ENCODE peak calls at places on chromosomes 6 and 20, in seven cellular contexts. I is HAP-1; F is activated CD8-positive, alpha-beta memory T cell treated with anti-CD3 and anti-CD28 coated beads, Interleukin-2, amount 50 U/mL, for 48 hours; N is ELR; M is T-cell; G is HT-29; R is EL. Y is an unnamed sample.

GRCh38 chr6:167933290-167933689 is 64.2 kb upstream of the KIF25 start:
- DNase-seq in I (no peak), F (no peak), N (no peak), R (no peak), M (no peak), G (peak), Y (no peak)

GRCh38 chr6:31575335-31575901 is at the start of gene TNF:
- DNase-seq in R (peak), I (no peak), N (no peak), G (no peak), M (peak), F (peak), Y (no peak)

GRCh38 chr20:48052492-48052870 is 267.2 kb upstream of the SULF2 start:
- DNase-seq in N (no peak), R (peak), F (no peak), I (peak), G (no peak), M (no peak), Y (no peak)

GRCh38 chr6:157822221-157823000 is 635 bp upstream of the SNX9 start:
- DNase-seq in I (peak), N (peak), M (peak), G (no peak), F (peak), R (peak), Y (no peak)

GRCh38 chr6:14622135-14622534 is 504.6 kb downstream of the CD83 start:
- DNase-seq in G (no peak), I (no peak), R (no peak), M (no peak), N (no peak), F (no peak), Y (no peak)

GRCh38 chr6:31497595-31498476 is at the start of gene MICB:
- DNase-seq in I (peak), R (peak), G (peak), N (peak), M (peak), F (peak), Y (peak)

GRCh38 chr6:151060096-151060741 is 179.5 kb upstream of the AKAP12 start:
- DNase-seq in F (peak), N (peak), I (no peak), G (peak), R (peak), M (no peak), Y (peak)

GRCh38 chr20:8094845-8095244 is 37.2 kb upstream of the PLCB1 start:
- DNase-seq in R (peak), M (no peak), G (peak), F (no peak), N (peak), I (no peak), Y (peak)

GRCh38 chr6:154276810-154277577 is 79.6 kb downstream of the IPCEF1 start:
- DNase-seq in G (peak), I (no peak), R (peak), M (no peak), F (peak), N (peak), Y (peak)

GRCh38 chr6:137853569-137854213 is 13.4 kb upstream of the TNFAIP3 start:
- DNase-seq in G (no peak), N (peak), I (no peak), F (no peak), R (peak), M (no peak), Y (peak)

GRCh38 chr6:46914279-46914810 is 7.4 kb downstream of the ADGRF5 start:
- DNase-seq in M (no peak), N (no peak), G (no peak), R (no peak), I (no peak), F (no peak), Y (no peak)

GRCh38 chr6:43943099-43943766 is 173.2 kb downstream of the VEGFA start:
- DNase-seq in R (no peak), N (no peak), M (no peak), F (peak), I (no peak), G (no peak), Y (no peak)

GRCh38 chr20:56978475-56978874 is 288.0 kb downstream of the BMP7 start:
- DNase-seq in I (no peak), N (no peak), R (no peak), F (no peak), G (no peak), M (no peak), Y (no peak)

GRCh38 chr6:104527761-104528415 is 331.8 kb downstream of the HACE1 start:
- DNase-seq in M (no peak), F (no peak), N (peak), G (peak), R (peak), I (peak), Y (no peak)

GRCh38 chr6:136774228-136775041 is 17.8 kb downstream of the MAP3K5 start:
- DNase-seq in G (no peak), N (peak), R (peak), F (no peak), M (no peak), I (no peak), Y (peak)

GRCh38 chr6:105320766-105321165 is 82.1 kb downstream of the PREP start:
- DNase-seq in G (no peak), R (no peak), M (no peak), F (no peak), N (no peak), I (peak), Y (no peak)

GRCh38 chr6:142861711-142862110 is 83.3 kb downstream of the HIVEP2 start:
- DNase-seq in G (no peak), M (no peak), R (no peak), I (no peak), N (no peak), F (no peak), Y (no peak)

GRCh38 chr6:3665608-3666007 is 85.9 kb downstream of the PXDC1 start:
- DNase-seq in I (no peak), N (no peak), R (no peak), G (no peak), M (no peak), F (no peak), Y (no peak)

GRCh38 chr6:43052842-43053544 is 658 bp downstream of the CUL7 start:
- DNase-seq in G (peak), I (peak), F (no peak), M (no peak), N (peak), R (peak), Y (no peak)

GRCh38 chr6:33427585-33428218 is 7.8 kb downstream of the SYNGAP1 start:
- DNase-seq in N (peak), R (peak), M (peak), G (peak), F (peak), I (peak), Y (peak)

GRCh38 chr6:43499028-43499815 is 10.9 kb downstream of the LRRC73 start:
- DNase-seq in R (no peak), I (no peak), M (no peak), F (no peak), G (no peak), N (no peak), Y (no peak)

GRCh38 chr6:157597461-157598312 is 216.7 kb downstream of the ZDHHC14 start:
- DNase-seq in I (peak), G (peak), F (peak), M (peak), N (peak), R (peak), Y (peak)

GRCh38 chr6:129965096-129965495 is 53.3 kb upstream of the L3MBTL3 start:
- DNase-seq in N (no peak), R (no peak), F (no peak), I (no peak), G (no peak), M (no peak), Y (no peak)

GRCh38 chr20:32437391-32438074 is 79.4 kb downstream of the ASXL1 start:
- DNase-seq in F (peak), I (no peak), M (no peak), N (peak), R (no peak), G (peak), Y (no peak)

GRCh38 chr6:116971959-116972358 is 94.9 kb downstream of the RFX6 start:
- DNase-seq in N (peak), F (no peak), M (no peak), I (peak), G (peak), R (peak), Y (peak)

GRCh38 chr6:7341989-7342742 is 29.2 kb upstream of the SSR1 start:
- DNase-seq in R (peak), I (no peak), F (no peak), G (peak), N (peak), M (no peak), Y (no peak)

GRCh38 chr20:5090191-5090590 is 29.6 kb downstream of the PCNA start:
- DNase-seq in N (no peak), F (no peak), I (no peak), G (no peak), M (no peak), R (no peak), Y (no peak)

GRCh38 chr20:36881331-36881730 is 5.4 kb downstream of the TLDC2 start:
- DNase-seq in F (no peak), M (no peak), R (no peak), I (no peak), G (no peak), N (no peak), Y (no peak)

GRCh38 chr6:168137024-168137423 is 58.0 kb upstream of the FRMD1 start:
- DNase-seq in F (no peak), R (no peak), G (no peak), I (no peak), M (no peak), N (no peak), Y (no peak)

GRCh38 chr6:21522773-21523490 is 70.6 kb upstream of the SOX4 start:
- DNase-seq in I (peak), R (no peak), G (peak), N (no peak), M (no peak), F (no peak), Y (no peak)

GRCh38 chr6:81171991-81172740 is 580.3 kb downstream of the TENT5A start:
- DNase-seq in R (peak), N (peak), I (no peak), M (no peak), G (no peak), F (no peak), Y (peak)

GRCh38 chr6:124433369-124434064 is 528.7 kb upstream of the RNF217 start:
- DNase-seq in M (no peak), I (no peak), F (no peak), G (no peak), N (no peak), R (no peak), Y (no peak)

GRCh38 chr6:46584586-46584985 is 68.0 kb downstream of the CYP39A1 start:
- DNase-seq in I (no peak), F (no peak), N (peak), G (no peak), R (no peak), M (no peak), Y (peak)

GRCh38 chr6:106536863-106537262 is 92.4 kb downstream of the RTN4IP1 start:
- DNase-seq in R (no peak), M (no peak), G (no peak), N (no peak), F (no peak), I (no peak), Y (no peak)

GRCh38 chr6:5214570-5215052 is 46.1 kb downstream of the LYRM4 start:
- DNase-seq in I (peak), R (peak), N (peak), F (peak), M (no peak), G (peak), Y (no peak)

GRCh38 chr6:14384175-14384949 is 266.8 kb downstream of the CD83 start:
- DNase-seq in N (no peak), M (no peak), F (no peak), R (no peak), G (no peak), I (no peak), Y (no peak)

GRCh38 chr20:1961374-1961773 is 32.5 kb downstream of the PDYN start:
- DNase-seq in M (no peak), R (no peak), I (no peak), G (no peak), N (no peak), F (no peak), Y (no peak)

GRCh38 chr6:35706468-35706867 is 17.8 kb upstream of the FKBP5 start:
- DNase-seq in F (no peak), I (no peak), G (no peak), M (no peak), R (no peak), N (no peak), Y (peak)

GRCh38 chr6:109816452-109817374 is 125.6 kb downstream of the FIG4 start:
- DNase-seq in M (no peak), N (no peak), F (no peak), I (no peak), R (no peak), G (no peak), Y (no peak)

GRCh38 chr6:127550403-127550802 is 26.6 kb upstream of the C6orf58 start:
- DNase-seq in G (no peak), I (no peak), R (peak), F (no peak), M (no peak), N (peak), Y (peak)

Y was measured in HCEC 1CT.